ENCODE peak calls at places on chromosomes 11 and 22, in four cellular contexts. X, Z, F and E are unnamed samples.

GRCh38 chr11:121134758-121135312 is 33.8 kb downstream of the TECTA start:
- DNase-seq in Z (no peak), X (no peak), F (no peak), E (no peak)

GRCh38 chr22:37284807-37285355 is 2.6 kb downstream of the CYTH4 start:
- DNase-seq in F (no peak), X (no peak), Z (peak), E (no peak)

GRCh38 chr22:29226246-29226981 is 20.7 kb downstream of the EMID1 start:
- DNase-seq in X (no peak), F (no peak), Z (no peak), E (no peak)

GRCh38 chr22:25076281-25076680 is 123.4 kb upstream of the CRYBB3 start:
- DNase-seq in Z (no peak), F (no peak), X (no peak), E (no peak)

GRCh38 chr11:60169264-60169915 is 13.5 kb downstream of the MS4A6A start:
- DNase-seq in F (peak), Z (no peak), X (peak), E (no peak)

GRCh38 chr11:120235024-120235628 is 4.8 kb upstream of the POU2F3 start:
- DNase-seq in Z (no peak), X (peak), F (peak), E (peak)

GRCh38 chr11:11946878-11947277 is 61.5 kb downstream of the DKK3 start:
- DNase-seq in F (no peak), Z (no peak), X (no peak), E (no peak)

GRCh38 chr11:79762271-79762935 is 321.6 kb upstream of the TENM4 start:
- DNase-seq in Z (no peak), X (peak), F (peak), E (peak)

GRCh38 chr11:64996710-64997380 is at the start of gene BATF2:
- DNase-seq in X (peak), Z (no peak), F (peak), E (peak)

GRCh38 chr11:102534261-102534872 is 3.8 kb upstream of the MMP7 start:
- DNase-seq in Z (no peak), X (no peak), F (peak), E (no peak)

GRCh38 chr11:12787847-12788246 is 113.6 kb downstream of the TEAD1 start:
- DNase-seq in Z (no peak), F (no peak), X (no peak), E (peak)

GRCh38 chr11:117212697-117213355 is 13.7 kb downstream of the TAGLN start:
- DNase-seq in F (no peak), Z (no peak), X (no peak), E (no peak)

GRCh38 chr22:30182365-30182764 is 64.2 kb downstream of the LIF start:
- DNase-seq in X (no peak), Z (no peak), F (peak), E (peak)

GRCh38 chr11:104390696-104391095 is 226.7 kb upstream of the PDGFD start:
- DNase-seq in Z (no peak), F (no peak), X (no peak), E (peak)

GRCh38 chr22:24486501-24486921 is 8.6 kb upstream of the UPB1 start:
- DNase-seq in X (no peak), Z (no peak), F (peak), E (peak)

GRCh38 chr11:9601041-9601875 is 27.8 kb downstream of the WEE1 start:
- DNase-seq in F (no peak), Z (peak), X (no peak), E (peak)

GRCh38 chr22:49973018-49973965 is 12.7 kb downstream of the PIM3 start:
- DNase-seq in F (no peak), X (peak), Z (no peak), E (no peak)

GRCh38 chr22:38490915-38491314 is 15.2 kb downstream of the DDX17 start:
- DNase-seq in Z (no peak), X (peak), F (peak), E (peak)

GRCh38 chr11:47261291-47261800 is 3.5 kb downstream of the NR1H3 start:
- DNase-seq in F (no peak), X (no peak), Z (no peak), E (no peak)

GRCh38 chr11:11297578-11297977 is 55.5 kb downstream of the CSNK2A3 start:
- DNase-seq in X (no peak), Z (no peak), F (no peak), E (peak)

GRCh38 chr11:124640660-124641059 is 18.0 kb downstream of the TBRG1 start:
- DNase-seq in Z (no peak), X (no peak), F (no peak), E (no peak)

GRCh38 chr11:33933607-33934006 is 41.7 kb upstream of the LMO2 start:
- DNase-seq in Z (no peak), F (no peak), X (no peak), E (no peak)

GRCh38 chr11:22416462-22416861 is 78.3 kb downstream of the SLC17A6 start:
- DNase-seq in F (no peak), Z (no peak), X (no peak), E (no peak)

GRCh38 chr22:48701296-48702030 is 1126.2 kb downstream of the BRD1 start:
- DNase-seq in F (peak), X (no peak), Z (no peak), E (no peak)
- H3K27ac ChIP-seq in F (peak), X (no peak), Z (no peak), E (no peak)

DNA sequence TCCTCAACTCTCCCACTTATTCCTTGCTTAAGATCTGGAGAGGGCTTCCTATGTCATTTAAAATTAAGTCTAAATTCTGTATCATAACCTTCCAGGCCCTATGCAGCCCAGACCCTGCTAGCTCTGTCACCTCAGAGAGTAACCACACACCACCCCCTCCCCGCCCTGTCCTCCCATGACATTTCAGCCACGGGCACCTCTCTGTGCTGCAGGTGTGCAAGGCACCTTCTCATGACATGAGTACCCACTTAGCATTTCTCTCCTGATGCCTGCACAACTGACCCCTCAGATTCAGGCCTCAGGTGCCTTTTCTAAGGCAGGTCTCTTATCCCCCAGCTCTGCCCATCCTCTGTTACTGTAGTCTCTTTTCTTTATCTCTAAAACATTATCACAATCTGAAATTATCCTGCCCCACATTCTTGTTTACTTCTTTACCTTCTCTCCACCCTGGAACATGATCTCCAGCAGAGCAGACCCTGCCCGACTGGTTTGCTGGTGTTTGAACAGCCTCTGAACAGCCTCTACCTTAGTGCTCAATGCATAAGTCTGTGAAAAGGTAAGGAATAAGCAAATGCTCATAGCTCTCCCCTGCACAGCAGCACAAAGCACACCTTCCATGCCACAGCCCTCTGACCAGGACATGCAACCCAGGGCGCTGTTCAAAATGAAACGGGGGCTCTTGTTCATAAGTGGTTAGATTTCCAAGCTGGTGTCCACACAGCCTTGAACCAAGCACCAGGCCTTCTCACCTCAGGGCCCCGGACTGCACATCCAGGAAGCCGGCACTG is 196.1 kb upstream of the B3GAT1 start:
- DNase-seq in X (no peak), Z (no peak), F (no peak), E (no peak)
- TF ChIP-seq USF2 in X (no peak), Z (no peak), F (no peak), E (no peak)

GRCh38 chr11:76267563-76267962 is 61.3 kb upstream of the WNT11 start:
- DNase-seq in Z (no peak), X (no peak), F (no peak), E (peak)

GRCh38 chr11:76268498-76268897 is 62.2 kb upstream of the WNT11 start:
- DNase-seq in F (no peak), Z (no peak), X (no peak), E (no peak)

GRCh38 chr11:76270387-76270786 is 64.1 kb upstream of the WNT11 start:
- DNase-seq in X (no peak), Z (no peak), F (no peak), E (no peak)

GRCh38 chr11:76269661-76270322 is 63.5 kb upstream of the WNT11 start:
- DNase-seq in F (no peak), Z (no peak), X (no peak), E (no peak)

DNA sequence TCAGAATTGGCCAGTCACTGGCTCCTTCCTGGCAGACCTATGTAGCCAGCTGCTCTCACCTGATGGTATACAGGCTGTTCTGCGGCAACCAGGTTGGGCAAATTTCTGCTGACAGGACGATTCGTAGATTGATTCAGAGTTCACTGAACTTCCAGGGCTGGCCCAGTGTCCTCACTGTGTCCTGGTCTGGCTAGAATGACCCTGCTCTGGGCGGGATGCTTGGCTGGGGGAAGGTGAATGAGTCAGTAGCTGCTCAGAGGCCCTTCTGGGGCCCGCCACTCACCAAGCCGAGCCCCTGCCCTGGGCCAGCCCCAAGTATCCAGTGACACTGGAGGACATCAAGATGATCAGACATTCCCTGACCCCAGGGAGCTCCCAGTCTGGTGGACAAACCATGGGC is 62.9 kb upstream of the WNT11 start:
- DNase-seq in F (no peak), Z (no peak), X (no peak), E (no peak)
- H3K27ac ChIP-seq in F (no peak), Z (no peak), X (no peak), E (no peak)

DNA sequence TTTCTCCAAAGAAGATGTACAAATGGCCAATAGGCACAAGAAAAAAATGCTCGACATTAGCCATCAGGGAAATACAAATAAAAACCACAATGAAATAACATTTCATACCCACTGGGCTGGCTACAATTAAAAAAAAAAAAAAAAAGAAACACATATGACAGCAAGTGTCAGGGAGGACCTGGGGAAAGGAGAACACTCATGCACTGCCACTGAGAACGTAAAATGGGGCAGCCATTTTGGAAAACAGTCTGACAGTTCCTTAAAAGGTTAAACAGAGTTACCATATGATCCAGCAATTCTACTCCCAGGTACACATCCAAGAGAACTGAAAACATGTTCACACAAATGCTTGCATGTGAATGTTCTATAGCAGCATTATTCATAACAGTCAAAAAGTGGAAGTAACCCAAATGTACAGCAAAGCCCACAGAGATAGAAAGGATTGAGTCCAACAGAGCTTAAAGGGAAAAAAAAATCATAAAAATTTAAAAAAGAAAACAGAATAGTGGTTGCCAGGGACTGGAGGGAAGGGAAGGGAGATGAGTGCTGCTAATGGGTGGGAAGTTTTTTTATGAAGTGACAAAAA is 48.4 kb upstream of the CYP2D6 start:
- DNase-seq in Z (no peak), F (no peak), X (no peak), E (no peak)
- TF ChIP-seq USF2 in Z (no peak), F (no peak), X (no peak), E (no peak)

DNA sequence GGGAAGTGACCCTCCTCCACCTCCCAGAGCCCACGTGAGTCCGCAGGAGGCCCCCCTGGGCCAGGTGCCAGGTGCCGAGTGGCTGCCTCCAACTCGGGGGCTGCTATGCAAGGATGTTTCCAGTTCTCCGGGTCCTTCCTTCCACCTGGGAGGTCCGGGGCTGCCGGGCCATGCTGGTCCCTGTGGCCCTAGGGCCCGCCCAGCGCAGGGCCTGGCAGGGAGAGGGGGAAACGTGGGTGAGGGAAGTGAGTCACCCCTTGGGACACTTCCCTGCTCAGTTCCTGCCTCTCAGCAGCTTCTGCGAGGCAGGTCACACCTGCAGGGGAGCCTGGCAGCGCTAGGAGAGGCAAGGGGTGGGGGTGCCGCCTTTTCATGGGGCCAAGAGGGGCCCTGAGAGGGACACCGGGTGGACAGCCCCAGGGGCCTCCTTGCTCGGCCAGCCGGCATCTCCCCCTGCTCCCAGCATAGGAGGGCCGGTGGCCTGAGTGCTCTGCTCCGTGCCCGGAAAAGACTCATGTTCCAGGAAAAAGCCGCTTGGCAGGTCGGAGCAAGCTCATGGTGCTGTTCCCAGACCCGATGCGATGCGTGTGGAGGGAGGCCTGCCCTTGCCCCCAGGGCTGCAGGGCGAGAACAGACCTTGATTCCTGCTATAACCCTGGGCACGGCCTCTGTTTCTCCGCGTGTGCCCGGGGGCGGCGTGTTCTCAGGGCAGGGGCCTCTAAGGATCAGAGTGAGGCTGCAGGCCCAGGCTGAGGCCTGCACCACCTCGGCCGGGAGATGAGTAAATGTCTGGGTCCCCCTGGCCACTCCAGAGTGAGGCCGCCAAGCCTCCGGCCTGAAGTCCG is 30.3 kb upstream of the WNT7B start:
- DNase-seq in X (peak), Z (no peak), F (no peak), E (peak)
- H3K27ac ChIP-seq in X (peak), Z (no peak), F (no peak), E (peak)

GRCh38 chr22:42317691-42318547 is 47.5 kb upstream of the TCF20 start:
- DNase-seq in F (no peak), Z (no peak), X (no peak), E (no peak)

GRCh38 chr22:42321908-42322561 is 51.6 kb upstream of the TCF20 start:
- DNase-seq in F (no peak), X (no peak), Z (no peak), E (no peak)

GRCh38 chr22:42322562-42322926 is 52.1 kb upstream of the TCF20 start:
- DNase-seq in F (no peak), X (no peak), Z (no peak), E (no peak)

GRCh38 chr22:42318967-42319366 is 48.5 kb upstream of the TCF20 start:
- DNase-seq in Z (no peak), X (no peak), F (no peak), E (no peak)

GRCh38 chr22:42320463-42321416 is 50.3 kb upstream of the TCF20 start:
- DNase-seq in Z (no peak), F (no peak), X (no peak), E (no peak)
- TF ChIP-seq USF2 in Z (no peak), F (no peak), X (no peak), E (no peak)

GRCh38 chr11:67085617-67086016 is 29.0 kb downstream of the RHOD start:
- DNase-seq in X (no peak), Z (no peak), F (no peak), E (no peak)

GRCh38 chr11:67083786-67084366 is 27.2 kb downstream of the RHOD start:
- DNase-seq in X (no peak), Z (no peak), F (no peak), E (no peak)

GRCh38 chr11:67079065-67079464 is 22.4 kb downstream of the RHOD start:
- DNase-seq in Z (peak), X (no peak), F (no peak), E (no peak)

DNA sequence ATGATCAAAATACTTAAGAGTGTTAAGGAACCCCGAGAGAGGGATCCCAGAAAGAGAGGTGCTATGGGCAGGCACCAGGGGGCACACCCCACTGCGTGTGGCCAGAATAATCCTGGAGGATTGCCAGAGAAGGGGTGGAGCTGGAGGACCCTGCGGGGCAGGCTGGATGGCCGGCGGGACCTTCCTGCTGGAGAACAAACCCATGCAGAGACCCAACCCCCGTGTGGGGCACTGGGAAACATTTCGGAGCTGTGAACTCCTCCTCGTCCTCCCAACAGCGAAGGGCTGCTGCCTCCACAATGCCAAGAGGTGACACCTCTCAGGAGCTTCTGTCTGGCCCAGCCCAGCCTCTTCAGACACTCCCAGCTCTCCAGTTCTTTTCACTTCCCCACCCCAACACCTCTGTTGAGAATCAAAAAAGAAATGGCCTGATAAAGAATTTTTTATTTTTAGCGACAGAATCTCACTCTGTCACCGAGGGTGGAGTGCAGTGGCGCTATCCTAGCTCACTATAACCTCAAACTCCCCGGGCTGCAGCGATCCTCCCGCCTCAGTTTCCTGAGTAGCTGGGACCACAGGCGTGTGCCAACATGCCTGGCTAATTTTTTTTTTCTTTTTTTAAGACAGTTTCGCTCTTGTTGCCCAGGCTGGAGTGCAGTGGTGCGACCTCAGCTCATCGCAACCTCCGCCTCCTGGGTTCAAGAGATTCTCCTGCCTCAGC is 25.6 kb downstream of the RHOD start:
- DNase-seq in F (no peak), Z (no peak), X (no peak), E (no peak)
- H3K27ac ChIP-seq in F (no peak), Z (no peak), X (peak), E (no peak)